ENCODE peak calls at places on chromosome 6, in nine cellular contexts. M, O, X, Z, R, P, N, Y and C are unnamed samples.

GRCh38 chr6:170212051-170212756 is 78.7 kb downstream of the DLL1 start:
- DNase-seq in Y (no peak), X (no peak), N (no peak), R (no peak), O (peak), M (no peak), Z (no peak), P (no peak), C (no peak)

GRCh38 chr6:20438462-20439070 is 36.9 kb downstream of the E2F3 start:
- DNase-seq in Y (no peak), Z (no peak), R (no peak), P (no peak), X (no peak), M (no peak), N (no peak), O (no peak), C (no peak)

GRCh38 chr6:64459411-64459810 is 823.8 kb downstream of the PHF3 start:
- DNase-seq in R (no peak), O (no peak), M (peak), Z (no peak), N (no peak), X (no peak), P (no peak), Y (no peak), C (no peak)

GRCh38 chr6:43508481-43509141 is 1.5 kb downstream of the LRRC73 start:
- DNase-seq in X (no peak), Z (no peak), P (no peak), R (no peak), M (no peak), Y (no peak), N (no peak), O (no peak), C (no peak)

GRCh38 chr6:159701413-159701999 is 8.5 kb upstream of the SOD2 start:
- DNase-seq in X (peak), Z (no peak), Y (no peak), R (peak), N (no peak), P (peak), O (no peak), M (peak), C (peak)

GRCh38 chr6:52640916-52641315 is 30.0 kb upstream of the TMEM14A start:
- DNase-seq in Y (no peak), N (no peak), P (no peak), R (no peak), Z (no peak), O (no peak), M (no peak), X (no peak), C (no peak)

GRCh38 chr6:28756555-28756918 is 167.2 kb downstream of the TRIM27 start:
- DNase-seq in P (no peak), N (no peak), M (peak), X (no peak), O (no peak), Z (no peak), Y (no peak), R (no peak), C (no peak)

GRCh38 chr6:99613705-99614429 is 7.2 kb downstream of the PRDM13 start:
- DNase-seq in N (peak), M (no peak), Z (no peak), Y (no peak), X (no peak), P (no peak), R (no peak), O (peak), C (no peak)

GRCh38 chr6:116444991-116445566 is 16.1 kb upstream of the CALHM6 start:
- DNase-seq in R (no peak), X (no peak), M (no peak), N (no peak), Y (peak), P (peak), O (no peak), Z (no peak), C (no peak)

GRCh38 chr6:37308084-37308817 is 45.5 kb upstream of the RNF8 start:
- DNase-seq in M (peak), P (peak), R (peak), N (no peak), Y (peak), Z (no peak), O (no peak), X (no peak), C (no peak)

GRCh38 chr6:158626360-158627167 is 18.0 kb downstream of the DYNLT1 start:
- DNase-seq in Y (no peak), O (no peak), N (no peak), X (no peak), M (no peak), P (no peak), Z (no peak), R (no peak), C (no peak)

GRCh38 chr6:134372603-134373281 is 54.8 kb upstream of the SGK1 start:
- DNase-seq in R (peak), Z (no peak), M (no peak), N (no peak), Y (no peak), P (peak), X (no peak), O (no peak), C (no peak)

GRCh38 chr6:31826793-31827285 is 699 bp upstream of the HSPA1B start:
- DNase-seq in R (peak), P (peak), X (no peak), O (peak), N (peak), Z (no peak), Y (no peak), M (peak), C (peak)

GRCh38 chr6:10478187-10479040 is 42.7 kb upstream of the GCNT2 start:
- DNase-seq in Z (no peak), M (peak), O (peak), N (no peak), X (peak), R (peak), Y (peak), P (peak), C (no peak)

GRCh38 chr6:4732691-4733315 is 43.4 kb upstream of the CDYL start:
- DNase-seq in N (no peak), R (peak), M (peak), X (peak), Y (peak), O (no peak), Z (no peak), P (peak), C (peak)

GRCh38 chr6:129567374-129567773 is 142.6 kb downstream of the ARHGAP18 start:
- DNase-seq in N (peak), Z (no peak), R (no peak), Y (no peak), O (no peak), X (peak), P (peak), M (peak), C (no peak)

GRCh38 chr6:41100871-41101287 is 28.1 kb downstream of the NFYA start:
- DNase-seq in Y (no peak), M (no peak), X (no peak), Z (no peak), N (peak), P (no peak), O (no peak), R (no peak), C (peak)

GRCh38 chr6:10383312-10384063 is 31.4 kb downstream of the TFAP2A start:
- DNase-seq in Z (no peak), Y (no peak), R (no peak), M (peak), X (peak), P (no peak), O (no peak), N (no peak), C (no peak)

GRCh38 chr6:25883536-25883935 is 9.5 kb upstream of the SLC17A3 start:
- DNase-seq in R (no peak), M (peak), O (no peak), Y (no peak), Z (no peak), P (no peak), N (no peak), X (no peak), C (no peak)

GRCh38 chr6:6680524-6680923 is 92.0 kb downstream of the LY86 start:
- DNase-seq in O (no peak), R (no peak), N (no peak), X (no peak), P (peak), Z (no peak), M (no peak), Y (no peak), C (no peak)

GRCh38 chr6:42260972-42261371 is 43.3 kb upstream of the MRPS10 start:
- DNase-seq in M (no peak), P (peak), N (peak), R (no peak), O (peak), Y (no peak), Z (no peak), X (peak), C (no peak)

GRCh38 chr6:21941926-21942325 is 348.4 kb downstream of the SOX4 start:
- DNase-seq in Y (no peak), P (no peak), M (no peak), R (no peak), N (no peak), X (no peak), O (no peak), Z (no peak), C (no peak)

GRCh38 chr6:105270511-105270910 is 90.7 kb upstream of the POPDC3 start:
- DNase-seq in Y (no peak), M (peak), N (no peak), R (no peak), O (no peak), Z (no peak), X (no peak), P (no peak), C (no peak)